ENCODE peak calls at places on chromosome 9, in four cellular contexts. One of them, this sample, is unnamed.

GRCh38 chr9:95201201-95201600 is 116.3 kb downstream of the FANCC start:
- DNase-seq in stimulated activated CD8-positive, alpha-beta memory T cell treated with anti-CD3 and anti-CD28 coated beads, Interleukin-4, amount 100 ng/mL, for 1 hour: no peak
- DNase-seq in left ventricle myocardium superior: no peak
- DNase-seq in stomach: no peak
- DNase-seq in this sample: no peak

GRCh38 chr9:114674076-114674797 is 7.8 kb downstream of the TEX48 start:
- DNase-seq in stomach: no peak
- DNase-seq in stimulated activated CD8-positive, alpha-beta memory T cell treated with anti-CD3 and anti-CD28 coated beads, Interleukin-4, amount 100 ng/mL, for 1 hour: no peak
- DNase-seq in left ventricle myocardium superior: no peak
- DNase-seq in this sample: no peak

GRCh38 chr9:15856591-15856990 is 303.7 kb downstream of the CCDC171 start:
- DNase-seq in stimulated activated CD8-positive, alpha-beta memory T cell treated with anti-CD3 and anti-CD28 coated beads, Interleukin-4, amount 100 ng/mL, for 1 hour: no peak
- DNase-seq in stomach: no peak
- DNase-seq in left ventricle myocardium superior: no peak
- DNase-seq in this sample: no peak

GRCh38 chr9:26789959-26790358 is 102.6 kb downstream of the CAAP1 start:
- DNase-seq in left ventricle myocardium superior: no peak
- DNase-seq in stomach: no peak
- DNase-seq in stimulated activated CD8-positive, alpha-beta memory T cell treated with anti-CD3 and anti-CD28 coated beads, Interleukin-4, amount 100 ng/mL, for 1 hour: no peak
- DNase-seq in this sample: no peak

GRCh38 chr9:108634164-108634563 is 221.6 kb downstream of the ACTL7B start:
- DNase-seq in stomach: peak
- DNase-seq in left ventricle myocardium superior: no peak
- DNase-seq in stimulated activated CD8-positive, alpha-beta memory T cell treated with anti-CD3 and anti-CD28 coated beads, Interleukin-4, amount 100 ng/mL, for 1 hour: no peak
- DNase-seq in this sample: no peak

GRCh38 chr9:118961857-118962256 is 407.4 kb downstream of the BRINP1 start:
- DNase-seq in stimulated activated CD8-positive, alpha-beta memory T cell treated with anti-CD3 and anti-CD28 coated beads, Interleukin-4, amount 100 ng/mL, for 1 hour: no peak
- DNase-seq in left ventricle myocardium superior: no peak
- DNase-seq in stomach: no peak
- DNase-seq in this sample: no peak

GRCh38 chr9:133456409-133456808 is 3.4 kb upstream of the CACFD1 start:
- DNase-seq in stimulated activated CD8-positive, alpha-beta memory T cell treated with anti-CD3 and anti-CD28 coated beads, Interleukin-4, amount 100 ng/mL, for 1 hour: no peak
- DNase-seq in left ventricle myocardium superior: no peak
- DNase-seq in stomach: no peak
- DNase-seq in this sample: no peak

GRCh38 chr9:8772302-8772701 is 972.7 kb upstream of the DMAC1 start:
- DNase-seq in stomach: no peak
- DNase-seq in stimulated activated CD8-positive, alpha-beta memory T cell treated with anti-CD3 and anti-CD28 coated beads, Interleukin-4, amount 100 ng/mL, for 1 hour: no peak
- DNase-seq in left ventricle myocardium superior: no peak
- DNase-seq in this sample: no peak

GRCh38 chr9:81601639-81602623 is 87.4 kb downstream of the TLE1 start:
- DNase-seq in stomach: no peak
- DNase-seq in stimulated activated CD8-positive, alpha-beta memory T cell treated with anti-CD3 and anti-CD28 coated beads, Interleukin-4, amount 100 ng/mL, for 1 hour: no peak
- DNase-seq in left ventricle myocardium superior: no peak
- DNase-seq in this sample: no peak

GRCh38 chr9:96022445-96023031 is 147.0 kb downstream of the ERCC6L2 start:
- DNase-seq in stimulated activated CD8-positive, alpha-beta memory T cell treated with anti-CD3 and anti-CD28 coated beads, Interleukin-4, amount 100 ng/mL, for 1 hour: peak
- DNase-seq in stomach: no peak
- DNase-seq in left ventricle myocardium superior: peak
- DNase-seq in this sample: no peak

GRCh38 chr9:5042661-5043178 is 57.6 kb downstream of the JAK2 start:
- DNase-seq in stimulated activated CD8-positive, alpha-beta memory T cell treated with anti-CD3 and anti-CD28 coated beads, Interleukin-4, amount 100 ng/mL, for 1 hour: no peak
- DNase-seq in left ventricle myocardium superior: peak
- DNase-seq in stomach: no peak
- DNase-seq in this sample: no peak

GRCh38 chr9:99103909-99104458 is 929 bp upstream of the TGFBR1 start:
- DNase-seq in left ventricle myocardium superior: peak
- DNase-seq in stimulated activated CD8-positive, alpha-beta memory T cell treated with anti-CD3 and anti-CD28 coated beads, Interleukin-4, amount 100 ng/mL, for 1 hour: no peak
- DNase-seq in stomach: no peak
- DNase-seq in this sample: no peak

GRCh38 chr9:12464910-12465512 is 228.2 kb upstream of the TYRP1 start:
- DNase-seq in stomach: no peak
- DNase-seq in left ventricle myocardium superior: no peak
- DNase-seq in stimulated activated CD8-positive, alpha-beta memory T cell treated with anti-CD3 and anti-CD28 coated beads, Interleukin-4, amount 100 ng/mL, for 1 hour: no peak
- DNase-seq in this sample: no peak

This sample was measured in cortex of kidney.